ENCODE peak calls at places on chromosomes 7 and 10, in four cellular contexts. T is adipocyte, S is right lobe of liver, U is PC-3. N is an unnamed sample.

GRCh38 chr7:156903232-156903909 is 10.4 kb upstream of the LMBR1 start:
- DNase-seq in T (no peak), S (no peak), U (peak; percentile 90), N (no peak)

GRCh38 chr7:92716825-92717580 is 119.4 kb downstream of the CDK6 start:
- DNase-seq in T (no peak), S (no peak), U (no peak), N (no peak)

GRCh38 chr10:44253769-44254462 is 131.0 kb downstream of the CXCL12 start:
- DNase-seq in T (peak; percentile 84), S (peak; percentile 78), U (peak; percentile 63), N (no peak)

GRCh38 chr7:43771128-43771527 is 12.6 kb downstream of the BLVRA start:
- DNase-seq in T (no peak), S (no peak), U (no peak), N (no peak)

GRCh38 chr7:132451161-132451560 is 125.1 kb downstream of the PLXNA4 start:
- DNase-seq in T (no peak), S (no peak), U (no peak), N (no peak)

GRCh38 chr7:154729056-154729455 is 273.9 kb downstream of the PAXIP1 start:
- DNase-seq in T (no peak), S (no peak), U (no peak), N (no peak)

GRCh38 chr10:31458974-31459373 is 140.0 kb downstream of the ZEB1 start:
- DNase-seq in T (no peak), S (no peak), U (no peak), N (no peak)

GRCh38 chr10:5692476-5693358 is 8.1 kb downstream of the TASOR2 start:
- DNase-seq in T (peak; percentile 31), S (peak; percentile 74), U (no peak), N (no peak)

GRCh38 chr10:43287056-43288007 is 20.5 kb upstream of the RASGEF1A start:
- DNase-seq in T (no peak), S (no peak), U (peak; percentile 95), N (no peak)

GRCh38 chr10:132630666-132631347 is 93.2 kb downstream of the INPP5A start:
- DNase-seq in T (no peak), S (peak; percentile 58), U (no peak), N (no peak)

GRCh38 chr7:156497776-156498509 is 142.6 kb upstream of the RNF32 start:
- DNase-seq in T (no peak), S (no peak), U (no peak), N (peak; percentile 42)

GRCh38 chr10:42963302-42963701 is 113.6 kb upstream of the RET start:
- DNase-seq in T (no peak), S (peak; percentile 15), U (no peak), N (no peak)

GRCh38 chr10:62978417-62978955 is 154.6 kb upstream of the NRBF2 start:
- DNase-seq in T (no peak), S (no peak), U (peak; percentile 38), N (no peak)

GRCh38 chr7:38452615-38453014 is 178.6 kb downstream of the AMPH start:
- DNase-seq in T (peak; percentile 45), S (no peak), U (no peak), N (no peak)

GRCh38 chr10:100519321-100520051 is at the start of gene SEC31B:
- DNase-seq in T (peak; percentile 44), S (peak; percentile 81), U (no peak), N (no peak)

GRCh38 chr10:107031981-107032699 is 132.4 kb downstream of the SORCS1 start:
- DNase-seq in T (peak; percentile 64), S (no peak), U (no peak), N (no peak)